ENCODE peak calls at places on chromosomes 5 and 9, in five cellular contexts. J is ACHN, W is ureter, M is lung, E is adrenal gland. P is an unnamed sample.

GRCh38 chr5:16382047-16382446 is 83.6 kb downstream of the ZNF622 start:
- DNase-seq in J (no peak), W (no peak), M (no peak), E (no peak), P (no peak)

GRCh38 chr5:80250801-80251200 is 5.0 kb downstream of the SERINC5 start:
- DNase-seq in M (no peak), E (no peak), J (no peak), W (no peak), P (no peak)

GRCh38 chr5:11504794-11505193 is 399.5 kb downstream of the CTNND2 start:
- DNase-seq in M (no peak), J (no peak), W (no peak), E (no peak), P (peak)

GRCh38 chr5:150217041-150217440 is 27.2 kb downstream of the SLC6A7 start:
- DNase-seq in W (no peak), J (no peak), M (no peak), E (no peak), P (no peak)

GRCh38 chr9:96020822-96021615 is 145.5 kb downstream of the ERCC6L2 start:
- DNase-seq in E (no peak), M (peak), W (no peak), J (no peak), P (no peak)

GRCh38 chr9:128927731-128928411 is 7.1 kb downstream of the PHYHD1 start:
- DNase-seq in M (peak), E (peak), J (peak), W (no peak), P (peak)

GRCh38 chr9:38043931-38044623 is 24.9 kb downstream of the SHB start:
- DNase-seq in J (no peak), W (no peak), M (no peak), E (no peak), P (no peak)

GRCh38 chr9:138104251-138105122 is 226.9 kb downstream of the CACNA1B start:
- DNase-seq in M (peak), W (no peak), J (no peak), E (peak), P (no peak)

GRCh38 chr5:148817606-148818005 is 8.8 kb upstream of the ADRB2 start:
- DNase-seq in W (no peak), E (no peak), M (no peak), J (no peak), P (no peak)

GRCh38 chr9:125564641-125565040 is 142.4 kb downstream of the MAPKAP1 start:
- DNase-seq in E (no peak), W (no peak), J (no peak), M (no peak), P (no peak)

GRCh38 chr9:75087279-75087823 is 604 bp downstream of the NMRK1 start:
- DNase-seq in M (peak), E (peak), W (peak), J (peak), P (peak)

GRCh38 chr5:73393606-73394489 is 54.7 kb downstream of the FOXD1 start:
- DNase-seq in M (no peak), E (no peak), W (no peak), J (peak), P (no peak)

GRCh38 chr5:122195784-122196394 is 66.5 kb downstream of the ZNF474 start:
- DNase-seq in W (no peak), M (no peak), E (peak), J (peak), P (peak)

GRCh38 chr5:180790020-180790419 is 12.6 kb downstream of the MGAT1 start:
- DNase-seq in J (no peak), M (no peak), W (peak), E (no peak), P (peak)

GRCh38 chr9:136268318-136268717 is 22.7 kb upstream of the QSOX2 start:
- DNase-seq in E (no peak), J (no peak), W (no peak), M (no peak), P (no peak)

GRCh38 chr9:18743421-18743820 is 269.5 kb downstream of the ADAMTSL1 start:
- DNase-seq in W (no peak), J (no peak), E (no peak), M (no peak), P (no peak)

GRCh38 chr5:26121343-26121742 is 917.0 kb downstream of the CDH9 start:
- DNase-seq in J (no peak), E (no peak), W (no peak), M (no peak), P (no peak)

GRCh38 chr9:120336021-120336752 is 243.8 kb downstream of the CDK5RAP2 start:
- DNase-seq in M (no peak), W (no peak), J (no peak), E (no peak), P (peak)

GRCh38 chr5:139749242-139749641 is 46.4 kb upstream of the PSD2 start:
- DNase-seq in W (no peak), J (no peak), M (no peak), E (no peak), P (no peak)

P was measured in fibroblast of mammary gland.